ENCODE peak calls at places on chromosome 6, in five cellular contexts. P is transverse colon, O is HCT116, Q is lower lobe of right lung, W is cardiac muscle cell. I is an unnamed sample.

GRCh38 chr6:75098709-75099108 is 107.1 kb downstream of the COL12A1 start:
- DNase-seq in Q (no peak), W (peak), P (peak), O (peak), I (no peak)

GRCh38 chr6:56661298-56661697 is 18.6 kb upstream of the DST start:
- DNase-seq in W (no peak), P (no peak), O (no peak), Q (no peak), I (no peak)

GRCh38 chr6:129140571-129140970 is 257.6 kb downstream of the LAMA2 start:
- DNase-seq in Q (no peak), O (no peak), W (peak), P (no peak), I (no peak)

GRCh38 chr6:15443119-15443518 is 197.2 kb downstream of the JARID2 start:
- DNase-seq in Q (no peak), O (no peak), W (peak), P (no peak), I (no peak)

GRCh38 chr6:3517350-3517749 is 60.5 kb upstream of the SLC22A23 start:
- DNase-seq in W (peak), P (no peak), O (no peak), Q (no peak), I (no peak)

GRCh38 chr6:149221774-149222070 is 95.8 kb upstream of the TAB2 start:
- DNase-seq in O (no peak), Q (no peak), P (no peak), W (peak), I (no peak)

GRCh38 chr6:137867685-137868509 is 838 bp downstream of the TNFAIP3 start:
- DNase-seq in O (no peak), P (peak), W (no peak), Q (peak), I (peak)

GRCh38 chr6:169722362-169723199 is 1.7 kb downstream of the PHF10 start:
- DNase-seq in Q (peak), P (peak), O (no peak), W (peak), I (peak)

GRCh38 chr6:52576054-52576391 is 837 bp downstream of the TRAM2 start:
- DNase-seq in O (no peak), W (no peak), P (no peak), Q (no peak), I (no peak)

GRCh38 chr6:15260099-15260821 is 14.4 kb downstream of the JARID2 start:
- DNase-seq in Q (no peak), W (peak), P (no peak), O (no peak), I (no peak)

GRCh38 chr6:34150766-34151165 is 4.9 kb upstream of the GRM4 start:
- DNase-seq in O (no peak), W (no peak), P (no peak), Q (no peak), I (peak)

GRCh38 chr6:45436544-45437440 is 59.1 kb upstream of the SUPT3H start:
- DNase-seq in P (no peak), Q (no peak), W (peak), O (no peak), I (no peak)

GRCh38 chr6:21537660-21538059 is 55.9 kb upstream of the SOX4 start:
- DNase-seq in W (no peak), O (no peak), Q (no peak), P (peak), I (no peak)

GRCh38 chr6:95846652-95847051 is 169.1 kb upstream of the FUT9 start:
- DNase-seq in Q (no peak), W (no peak), O (no peak), P (no peak), I (no peak)

GRCh38 chr6:1082040-1082935 is 229.6 kb upstream of the FOXQ1 start:
- DNase-seq in Q (no peak), O (no peak), P (no peak), W (peak), I (no peak)

GRCh38 chr6:127147576-127147975 is 29.1 kb downstream of the RSPO3 start:
- DNase-seq in P (no peak), Q (no peak), O (no peak), W (no peak), I (no peak)

DNA sequence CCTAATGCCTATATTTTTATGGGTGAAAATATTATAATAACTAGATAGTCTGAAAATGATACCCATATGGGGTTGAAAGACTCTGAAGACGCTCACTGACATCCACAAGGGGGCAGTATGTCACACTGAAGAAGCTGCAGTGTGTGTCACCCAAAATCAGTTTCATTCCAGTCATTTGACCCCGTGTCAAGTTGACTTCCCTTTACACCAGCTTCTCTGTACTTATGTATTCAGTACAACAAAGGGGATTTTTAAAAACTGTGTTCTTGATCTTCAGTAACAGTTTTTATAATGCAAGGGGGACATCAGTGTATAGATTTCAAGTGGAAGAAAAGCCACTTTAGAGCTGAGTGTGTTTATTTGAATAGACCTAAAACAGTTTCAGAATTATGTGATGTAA is 19.3 kb downstream of the FAXC start:
- DNase-seq in Q (no peak), P (peak), O (peak), W (peak), I (no peak)
- TF ChIP-seq CTCF in Q (peak), P (peak), O (peak), W (peak), I (peak)

DNA sequence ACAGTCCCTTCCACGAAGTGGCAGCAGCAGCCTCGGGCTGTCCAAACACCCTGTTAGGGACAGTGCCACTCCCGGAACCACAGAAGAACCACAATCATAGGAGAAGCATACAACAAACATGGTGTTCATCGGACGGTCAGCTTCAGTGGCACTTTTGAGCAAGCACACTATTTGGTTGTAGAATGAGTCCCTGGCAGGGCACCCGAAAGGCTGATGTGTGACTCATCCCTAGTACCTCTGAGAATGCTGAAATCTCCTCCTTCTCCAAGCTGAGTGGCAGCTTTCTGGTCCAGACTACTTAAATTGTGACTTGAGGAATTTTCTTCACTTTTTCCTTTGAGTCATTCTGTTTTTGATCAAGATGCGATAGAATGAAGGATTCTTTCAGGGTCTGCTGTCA is 282.5 kb downstream of the ESR1 start:
- DNase-seq in P (no peak), Q (no peak), O (no peak), W (peak), I (no peak)
- H3K27ac ChIP-seq in P (no peak), Q (no peak), O (no peak), W (no peak), I (no peak)

DNA sequence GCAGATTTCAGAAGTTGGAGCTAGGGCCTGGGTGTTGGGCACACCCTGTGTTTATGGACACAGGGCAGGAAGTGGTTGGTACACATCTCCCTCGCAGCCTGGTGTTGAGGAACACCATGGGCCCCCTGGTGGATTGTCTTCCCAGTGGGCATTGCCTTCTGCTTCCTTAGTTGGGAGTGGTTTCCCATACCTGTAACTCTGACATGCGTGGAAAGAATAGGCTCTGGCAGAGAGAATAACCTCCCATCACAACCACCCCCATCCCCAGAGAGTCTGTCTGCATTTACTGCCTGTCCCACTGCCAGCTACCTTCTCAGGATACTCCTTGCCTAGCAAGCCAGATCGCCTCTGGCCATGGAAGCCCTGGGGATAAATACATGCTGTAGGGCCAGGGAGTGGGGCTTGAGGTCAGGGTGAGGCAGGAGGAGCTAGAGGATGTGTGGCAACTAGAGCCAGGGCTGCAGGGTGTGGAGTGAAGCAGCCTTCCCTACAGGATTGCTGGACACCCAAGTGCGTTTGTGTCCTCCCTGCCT is 14.7 kb downstream of the LRRC73 start:
- DNase-seq in W (no peak), Q (no peak), O (no peak), P (peak), I (no peak)
- TF ChIP-seq CTCF in W (peak), Q (peak), O (peak), P (peak), I (no peak)

GRCh38 chr6:166971271-166971670 is 14.9 kb upstream of the RNASET2 start:
- DNase-seq in O (no peak), W (no peak), P (no peak), Q (no peak), I (no peak)

GRCh38 chr6:166966268-166966667 is 9.9 kb upstream of the RNASET2 start:
- DNase-seq in P (no peak), O (no peak), W (no peak), Q (no peak), I (no peak)

GRCh38 chr6:166969390-166970002 is 13.1 kb upstream of the RNASET2 start:
- DNase-seq in O (no peak), P (no peak), W (no peak), Q (no peak), I (no peak)

GRCh38 chr6:166972101-166972500 is 15.8 kb upstream of the RNASET2 start:
- DNase-seq in Q (no peak), O (no peak), W (no peak), P (no peak), I (no peak)

GRCh38 chr6:166970776-166971175 is 14.4 kb upstream of the RNASET2 start:
- DNase-seq in O (no peak), Q (no peak), P (no peak), W (no peak), I (no peak)
- H3K27ac ChIP-seq in O (no peak), Q (no peak), P (no peak), W (no peak), I (no peak)

GRCh38 chr6:147390909-147391536 is 117.5 kb upstream of the SAMD5 start:
- DNase-seq in O (peak), P (no peak), W (peak), Q (no peak), I (no peak)
- TF ChIP-seq CTCF in O (peak), P (no peak), W (peak), Q (peak), I (peak)

GRCh38 chr6:62971976-62972658 is 239.2 kb upstream of the FKBP1C start:
- DNase-seq in W (no peak), Q (no peak), P (no peak), O (no peak), I (no peak)
- H3K27ac ChIP-seq in W (no peak), Q (no peak), P (no peak), O (no peak), I (no peak)

GRCh38 chr6:55065020-55065419 is 109.3 kb upstream of the HCRTR2 start:
- DNase-seq in W (no peak), Q (no peak), P (no peak), O (no peak), I (no peak)

DNA sequence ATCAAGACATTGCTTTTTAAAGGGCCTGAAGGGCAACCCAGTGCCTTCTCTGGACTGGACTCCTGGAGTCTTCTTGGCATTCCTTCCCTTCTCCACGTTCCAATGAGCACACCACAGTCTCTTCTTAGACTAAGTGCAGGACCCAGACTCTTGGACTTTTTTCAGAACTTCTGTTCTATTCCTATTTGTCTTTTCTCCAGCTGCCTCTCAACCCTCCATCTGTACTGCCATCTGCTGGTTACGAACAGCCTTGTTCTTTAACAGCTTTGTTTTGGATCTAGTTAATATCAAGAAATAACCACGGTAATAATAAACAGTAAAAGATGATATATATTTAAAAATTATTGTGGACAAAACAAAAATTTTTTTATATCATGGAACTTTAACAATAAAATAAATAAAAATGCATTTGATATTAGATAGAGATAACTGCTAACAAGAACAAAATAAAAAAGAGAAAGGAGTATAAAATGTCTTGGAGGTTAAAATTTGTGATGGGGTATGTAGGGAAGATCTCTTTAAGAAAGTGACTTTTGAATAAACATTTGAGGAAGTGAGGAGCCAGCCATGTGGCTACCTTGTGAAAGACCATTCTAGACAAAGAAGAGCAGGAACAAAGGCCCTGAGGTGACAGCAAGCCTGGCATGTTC is 105.1 kb upstream of the HCRTR2 start:
- DNase-seq in W (peak), P (peak), O (peak), Q (no peak), I (no peak)
- TF ChIP-seq CTCF in W (peak), P (peak), O (peak), Q (peak), I (peak)

I was measured in upper lobe of right lung.